ENCODE peak calls at places on chromosomes 13 and 19, in four cellular contexts. One of them, this sample, is unnamed. For H3K9me3, the result is how much of the 10 kb centered on the place peaks cover.

GRCh38 chr19:2240881-2241760 is 4.5 kb downstream of the SF3A2 start:
- DNase-seq in left ventricle myocardium inferior: no peak
- DNase-seq in stomach: no peak
- DNase-seq in tibial nerve: no peak
- DNase-seq in this sample: no peak

GRCh38 chr19:3061214-3062161 is 807 bp downstream of the TLE5 start:
- DNase-seq in left ventricle myocardium inferior: peak
- DNase-seq in stomach: peak
- DNase-seq in tibial nerve: no peak
- DNase-seq in this sample: peak

GRCh38 chr13:67223024-67223423 is 7.1 kb downstream of the PCDH9 start:
- DNase-seq in left ventricle myocardium inferior: no peak
- DNase-seq in stomach: no peak
- DNase-seq in tibial nerve: no peak
- DNase-seq in this sample: no peak

GRCh38 chr19:409006-409514 is at the start of gene C2CD4C:
- DNase-seq in left ventricle myocardium inferior: no peak
- DNase-seq in stomach: no peak
- DNase-seq in tibial nerve: no peak
- DNase-seq in this sample: peak

GRCh38 chr13:30806784-30807183 is 71.4 kb downstream of the ALOX5AP start:
- DNase-seq in left ventricle myocardium inferior: no peak
- DNase-seq in stomach: no peak
- DNase-seq in tibial nerve: no peak
- DNase-seq in this sample: no peak

GRCh38 chr13:66200555-66200954 is 1029.6 kb downstream of the PCDH9 start:
- DNase-seq in left ventricle myocardium inferior: no peak
- DNase-seq in stomach: no peak
- DNase-seq in tibial nerve: no peak
- DNase-seq in this sample: no peak

GRCh38 chr13:21326155-21327030 is 132.7 kb downstream of the ZDHHC20 start:
- DNase-seq in left ventricle myocardium inferior: no peak
- DNase-seq in stomach: peak
- DNase-seq in tibial nerve: no peak
- DNase-seq in this sample: peak

GRCh38 chr13:94825507-94825906 is 113.2 kb upstream of the SOX21 start:
- DNase-seq in left ventricle myocardium inferior: peak
- DNase-seq in stomach: peak
- DNase-seq in tibial nerve: peak
- DNase-seq in this sample: no peak

GRCh38 chr13:29359181-29359580 is 236.3 kb downstream of the SLC7A1 start:
- DNase-seq in left ventricle myocardium inferior: no peak
- DNase-seq in stomach: no peak
- DNase-seq in tibial nerve: no peak
- DNase-seq in this sample: no peak

GRCh38 chr19:42252365-42253244 is 2.3 kb downstream of the ERF start:
- DNase-seq in left ventricle myocardium inferior: peak
- DNase-seq in stomach: no peak
- DNase-seq in tibial nerve: no peak
- DNase-seq in this sample: no peak

GRCh38 chr19:10896851-10897526 is 25.6 kb downstream of the CARM1 start:
- DNase-seq in left ventricle myocardium inferior: no peak
- DNase-seq in stomach: no peak
- DNase-seq in tibial nerve: no peak
- DNase-seq in this sample: no peak

GRCh38 chr19:58268344-58268743 is 10.4 kb upstream of the ZNF8 start:
- DNase-seq in left ventricle myocardium inferior: no peak
- DNase-seq in stomach: no peak
- DNase-seq in tibial nerve: no peak
- DNase-seq in this sample: no peak

GRCh38 chr19:58262922-58263296 is 15.8 kb upstream of the ZNF8 start:
- DNase-seq in left ventricle myocardium inferior: no peak
- DNase-seq in stomach: no peak
- DNase-seq in tibial nerve: no peak
- DNase-seq in this sample: no peak

GRCh38 chr19:58261968-58262921 is 16.5 kb upstream of the ZNF8 start:
- DNase-seq in left ventricle myocardium inferior: no peak
- DNase-seq in stomach: no peak
- DNase-seq in tibial nerve: no peak
- DNase-seq in this sample: no peak

GRCh38 chr19:58261600-58261967 is 17.2 kb upstream of the ZNF8 start:
- DNase-seq in left ventricle myocardium inferior: no peak
- DNase-seq in stomach: no peak
- DNase-seq in tibial nerve: no peak
- DNase-seq in this sample: no peak

GRCh38 chr19:58265100-58265499 is 13.7 kb upstream of the ZNF8 start:
- DNase-seq in left ventricle myocardium inferior: no peak
- DNase-seq in stomach: no peak
- DNase-seq in tibial nerve: no peak
- DNase-seq in this sample: no peak
- H3K9me3 ChIP-seq in left ventricle myocardium inferior: half or more
- H3K9me3 ChIP-seq in stomach: half or more
- H3K9me3 ChIP-seq in tibial nerve: under half
- H3K9me3 ChIP-seq in this sample: half or more

GRCh38 chr19:21383980-21384582 is 12.9 kb upstream of the ZNF493 start:
- DNase-seq in left ventricle myocardium inferior: no peak
- DNase-seq in stomach: no peak
- DNase-seq in tibial nerve: no peak
- DNase-seq in this sample: no peak
- H3K9me3 ChIP-seq in left ventricle myocardium inferior: half or more
- H3K9me3 ChIP-seq in stomach: half or more
- H3K9me3 ChIP-seq in tibial nerve: under half
- H3K9me3 ChIP-seq in this sample: half or more

DNA sequence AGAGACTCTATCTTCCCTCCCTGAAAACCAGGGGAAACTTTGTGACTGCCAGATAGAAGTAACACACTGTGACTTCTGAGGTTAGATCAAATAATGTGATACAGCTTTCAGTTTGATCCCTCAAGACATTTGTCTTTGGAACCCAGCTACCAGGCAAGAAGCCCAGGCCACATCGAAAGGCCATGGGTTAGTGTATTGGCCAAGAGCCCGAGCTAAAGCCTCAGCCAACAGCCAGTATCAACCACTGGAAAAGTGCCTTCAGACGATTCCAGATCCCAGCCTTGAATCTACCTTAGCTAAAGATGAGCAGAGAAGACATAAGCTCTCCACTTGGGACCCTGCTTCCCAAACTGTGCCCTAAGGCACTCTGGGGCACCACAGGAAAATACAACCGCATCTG is 10.9 kb upstream of the TPTE2 start:
- DNase-seq in left ventricle myocardium inferior: no peak
- DNase-seq in stomach: no peak
- DNase-seq in tibial nerve: no peak
- DNase-seq in this sample: no peak
- H3K9me3 ChIP-seq in left ventricle myocardium inferior: under half
- H3K9me3 ChIP-seq in stomach: under half
- H3K9me3 ChIP-seq in tibial nerve: under half
- H3K9me3 ChIP-seq in this sample: under half

GRCh38 chr19:38838986-38839761 is 7.6 kb upstream of the ECH1 start:
- DNase-seq in left ventricle myocardium inferior: no peak
- DNase-seq in stomach: no peak
- DNase-seq in tibial nerve: no peak
- DNase-seq in this sample: no peak

GRCh38 chr19:38836438-38837303 is 5.1 kb upstream of the ECH1 start:
- DNase-seq in left ventricle myocardium inferior: no peak
- DNase-seq in stomach: no peak
- DNase-seq in tibial nerve: no peak
- DNase-seq in this sample: no peak

GRCh38 chr19:38837656-38838121 is 6.1 kb upstream of the ECH1 start:
- DNase-seq in left ventricle myocardium inferior: no peak
- DNase-seq in stomach: peak
- DNase-seq in tibial nerve: no peak
- DNase-seq in this sample: no peak

GRCh38 chr19:38838208-38838985 is 6.8 kb upstream of the ECH1 start:
- DNase-seq in left ventricle myocardium inferior: no peak
- DNase-seq in stomach: peak
- DNase-seq in tibial nerve: no peak
- DNase-seq in this sample: no peak

GRCh38 chr19:38837304-38837626 is 5.7 kb upstream of the ECH1 start:
- DNase-seq in left ventricle myocardium inferior: no peak
- DNase-seq in stomach: no peak
- DNase-seq in tibial nerve: no peak
- DNase-seq in this sample: no peak
- H3K9me3 ChIP-seq in left ventricle myocardium inferior: under half
- H3K9me3 ChIP-seq in stomach: under half
- H3K9me3 ChIP-seq in tibial nerve: under half
- H3K9me3 ChIP-seq in this sample: under half

DNA sequence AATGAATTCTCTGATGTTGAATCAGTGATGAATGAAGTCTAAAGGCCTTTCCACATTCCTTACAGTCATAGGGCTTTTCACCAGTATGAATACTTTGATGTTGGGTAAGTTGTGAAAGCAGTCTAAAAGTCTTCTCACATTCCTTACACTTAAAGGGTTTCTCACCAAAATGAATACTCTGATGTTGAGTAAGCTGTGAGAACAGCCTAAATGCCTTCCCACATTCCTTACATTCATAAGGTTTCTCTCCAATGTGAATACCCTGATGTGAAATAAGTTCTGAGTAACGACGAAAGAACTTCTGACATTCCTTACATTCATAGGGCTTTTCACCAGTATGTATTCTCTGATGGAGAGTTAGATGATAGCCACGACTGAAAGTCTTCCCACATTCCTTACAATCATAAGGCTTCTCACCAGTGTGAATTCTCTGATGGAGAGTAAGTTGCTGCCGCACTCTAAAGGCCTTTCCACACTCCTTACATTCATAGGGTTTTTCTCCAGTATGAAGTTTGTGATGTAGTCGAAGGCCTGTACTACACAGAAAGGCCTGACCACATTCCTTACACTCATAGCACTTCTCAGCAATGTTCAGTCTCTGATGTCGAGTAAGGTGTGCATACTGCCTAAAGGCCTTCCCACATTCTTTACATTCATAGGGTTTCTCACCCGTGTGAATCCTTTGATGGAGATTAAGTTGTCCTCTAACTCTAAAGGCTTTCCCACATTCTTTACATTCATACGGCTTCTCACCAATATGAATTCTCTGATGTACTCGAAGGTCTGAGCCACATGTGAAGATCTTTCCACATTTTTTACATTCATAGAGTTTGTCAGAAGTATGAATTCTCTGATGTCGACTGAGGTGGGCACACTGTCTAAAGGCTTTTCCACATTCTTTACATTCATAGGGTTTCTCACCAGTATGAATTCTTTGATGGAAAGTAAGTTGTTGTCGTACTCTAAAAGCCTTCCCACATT is 19.9 kb downstream of the ZFP30 start:
- DNase-seq in left ventricle myocardium inferior: no peak
- DNase-seq in stomach: no peak
- DNase-seq in tibial nerve: no peak
- DNase-seq in this sample: no peak
- H3K9me3 ChIP-seq in left ventricle myocardium inferior: half or more
- H3K9me3 ChIP-seq in stomach: half or more
- H3K9me3 ChIP-seq in tibial nerve: under half
- H3K9me3 ChIP-seq in this sample: half or more

GRCh38 chr19:21835810-21836444 is at the start of gene ZNF43:
- DNase-seq in left ventricle myocardium inferior: peak
- DNase-seq in stomach: peak
- DNase-seq in tibial nerve: peak
- DNase-seq in this sample: peak

GRCh38 chr19:21835429-21835809 is 563 bp downstream of the ZNF43 start:
- DNase-seq in left ventricle myocardium inferior: no peak
- DNase-seq in stomach: no peak
- DNase-seq in tibial nerve: no peak
- DNase-seq in this sample: no peak

GRCh38 chr19:21838646-21839045 is 2.7 kb upstream of the ZNF43 start:
- DNase-seq in left ventricle myocardium inferior: no peak
- DNase-seq in stomach: no peak
- DNase-seq in tibial nerve: no peak
- DNase-seq in this sample: no peak

DNA sequence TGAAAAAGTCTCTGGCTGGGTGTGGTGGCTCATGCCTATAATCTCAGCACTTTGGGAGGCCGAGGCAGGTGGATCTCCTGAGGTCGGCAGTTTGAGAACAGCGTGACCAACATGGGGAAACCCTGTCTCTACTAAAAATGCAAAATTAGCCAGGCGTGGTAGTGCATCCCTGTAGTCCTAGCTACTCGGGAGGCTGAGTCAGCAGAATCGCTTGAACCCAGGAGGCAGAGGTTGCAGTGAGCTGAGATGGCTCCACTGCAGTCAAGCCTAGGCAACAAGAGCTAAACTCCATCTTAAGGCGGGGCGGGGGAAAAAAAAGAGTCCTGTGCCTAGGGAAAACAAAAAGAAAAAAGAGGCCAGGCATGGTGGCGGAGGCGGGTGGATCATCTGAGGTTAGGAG is 2.2 kb downstream of the ZNF43 start:
- DNase-seq in left ventricle myocardium inferior: no peak
- DNase-seq in stomach: no peak
- DNase-seq in tibial nerve: no peak
- DNase-seq in this sample: no peak
- H3K9me3 ChIP-seq in left ventricle myocardium inferior: under half
- H3K9me3 ChIP-seq in stomach: under half
- H3K9me3 ChIP-seq in tibial nerve: under half
- H3K9me3 ChIP-seq in this sample: under half

DNA sequence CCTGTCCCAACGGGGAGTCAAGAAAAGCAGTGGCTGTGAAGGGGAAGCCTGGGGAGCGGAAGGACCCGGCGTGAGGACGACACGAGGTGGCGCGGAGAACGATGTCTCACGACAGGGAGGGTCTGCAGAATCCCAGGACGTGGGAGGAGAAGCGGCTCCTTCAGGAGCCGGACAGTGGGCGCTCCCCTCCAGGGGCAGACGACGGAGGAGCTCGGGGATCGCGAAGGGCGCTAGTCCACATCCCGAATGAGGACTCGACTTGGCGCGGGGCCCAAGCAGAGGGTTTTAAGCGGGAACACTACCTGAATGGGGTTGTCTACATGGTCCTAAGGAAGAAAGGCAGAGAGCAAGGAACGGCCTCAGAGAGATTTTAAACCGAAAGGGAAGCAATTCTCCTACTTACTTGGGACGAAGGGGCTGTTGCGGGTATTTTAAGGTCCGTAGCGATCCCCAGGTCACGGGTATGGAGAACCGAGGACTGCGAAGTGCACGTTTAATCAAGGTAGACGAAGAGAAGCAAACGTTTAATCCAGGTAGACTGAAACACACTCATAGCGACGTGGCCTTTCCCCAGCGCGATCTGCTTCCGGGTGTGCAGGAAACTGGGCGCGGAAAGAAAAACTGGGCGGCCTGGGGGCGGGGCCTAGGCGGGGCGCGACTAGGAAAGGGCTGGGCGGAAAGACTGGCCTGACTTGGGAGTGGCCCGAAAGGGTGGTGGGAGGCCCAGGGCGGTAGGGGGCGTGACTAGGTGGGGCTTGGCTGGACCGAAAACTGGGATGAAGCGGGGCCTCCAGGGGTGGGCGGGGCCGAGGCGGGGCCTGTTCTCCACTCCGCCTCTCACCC is at the start of gene ZNF841:
- DNase-seq in left ventricle myocardium inferior: peak
- DNase-seq in stomach: peak
- DNase-seq in tibial nerve: peak
- DNase-seq in this sample: peak
- H3K9me3 ChIP-seq in left ventricle myocardium inferior: under half
- H3K9me3 ChIP-seq in stomach: half or more
- H3K9me3 ChIP-seq in tibial nerve: under half
- H3K9me3 ChIP-seq in this sample: half or more

DNA sequence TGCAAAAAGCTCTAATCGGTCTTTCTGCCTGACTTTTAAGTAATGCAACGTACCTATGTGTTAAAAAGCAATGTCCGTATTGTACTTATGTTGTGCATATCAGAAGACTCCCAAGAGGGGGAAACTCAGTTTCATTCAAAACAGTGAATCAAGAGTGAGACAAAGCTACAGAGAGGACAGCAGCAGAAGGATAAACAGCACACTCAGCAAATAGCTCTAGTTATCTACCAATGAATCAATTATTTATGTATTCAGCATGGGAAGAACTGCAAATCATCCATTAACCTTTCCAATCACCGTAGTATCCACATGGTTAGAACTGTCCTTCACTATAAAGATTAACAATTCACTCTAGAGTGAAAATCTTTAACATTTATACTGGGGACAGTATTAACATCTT is 36.7 kb upstream of the SOHLH2 start:
- DNase-seq in left ventricle myocardium inferior: no peak
- DNase-seq in stomach: no peak
- DNase-seq in tibial nerve: no peak
- DNase-seq in this sample: no peak
- H3K9me3 ChIP-seq in left ventricle myocardium inferior: under half
- H3K9me3 ChIP-seq in stomach: under half
- H3K9me3 ChIP-seq in tibial nerve: under half
- H3K9me3 ChIP-seq in this sample: under half